ENCODE peak calls at places on chromosome 13, in nine cellular contexts. J, H, V, G, O, S, T, Y and E are unnamed samples.

GRCh38 chr13:33642374-33643065 is 175.4 kb upstream of the RFC3 start:
- DNase-seq in G (no peak), H (peak; percentile 69), O (no peak), J (no peak), Y (peak; percentile 34), T (no peak), V (no peak), S (no peak), E (peak; percentile 69)

GRCh38 chr13:27482996-27483395 is 32.6 kb upstream of the MTIF3 start:
- DNase-seq in H (no peak), S (no peak), O (no peak), J (no peak), V (no peak), G (no peak), Y (no peak), T (peak; percentile 43), E (no peak)

GRCh38 chr13:95924389-95924994 is 128.7 kb downstream of the UGGT2 start:
- DNase-seq in G (no peak), J (no peak), S (no peak), V (no peak), O (no peak), T (no peak), Y (peak; percentile 51), H (peak; percentile 34), E (peak; percentile 60)

GRCh38 chr13:60329221-60329983 is 67.6 kb upstream of the TDRD3 start:
- DNase-seq in S (peak; percentile 48), V (peak; percentile 12), G (peak; percentile 45), T (peak; percentile 35), J (no peak), O (no peak), H (no peak), Y (peak; percentile 20), E (no peak)

GRCh38 chr13:98923641-98924397 is 54.0 kb downstream of the DOCK9 start:
- DNase-seq in H (no peak), T (no peak), V (peak; percentile 4), J (no peak), G (no peak), S (no peak), O (no peak), Y (no peak), E (no peak)

GRCh38 chr13:21100994-21101757 is 39.8 kb upstream of the LATS2 start:
- DNase-seq in O (no peak), G (no peak), Y (no peak), S (no peak), J (no peak), H (no peak), V (no peak), T (no peak), E (no peak)

GRCh38 chr13:51959773-51960172 is 51.5 kb downstream of the ATP7B start:
- DNase-seq in S (no peak), V (no peak), J (no peak), G (no peak), O (no peak), H (no peak), Y (no peak), T (peak; percentile 65), E (no peak)

GRCh38 chr13:37995052-37995451 is 125.5 kb upstream of the TRPC4 start:
- DNase-seq in T (no peak), V (peak; percentile 34), O (no peak), Y (peak; percentile 19), S (no peak), G (peak; percentile 13), H (peak; percentile 5), J (no peak), E (no peak)

GRCh38 chr13:81275666-81276258 is 934.8 kb upstream of the SPRY2 start:
- DNase-seq in T (no peak), J (no peak), G (peak; percentile 6), V (no peak), O (no peak), H (no peak), Y (no peak), S (no peak), E (no peak)

GRCh38 chr13:37118002-37118401 is 12.5 kb upstream of the CSNK1A1L start:
- DNase-seq in S (no peak), V (no peak), G (no peak), O (no peak), Y (no peak), T (no peak), H (no peak), J (no peak), E (no peak)

GRCh38 chr13:114259974-114260373 is 21.4 kb upstream of the UPF3A start:
- DNase-seq in O (no peak), H (no peak), J (no peak), S (no peak), V (no peak), Y (no peak), T (no peak), G (no peak), E (no peak)

GRCh38 chr13:41061914-41062837 is 867 bp downstream of the WBP4 start:
- DNase-seq in V (no peak), T (no peak), H (no peak), G (no peak), O (no peak), Y (peak; percentile 68), S (no peak), J (no peak), E (no peak)

GRCh38 chr13:42832341-42833153 is 51.2 kb downstream of the FAM216B start:
- DNase-seq in O (no peak), V (no peak), Y (peak; percentile 98), J (no peak), T (no peak), S (no peak), G (no peak), H (peak; percentile 80), E (peak; percentile 83)

GRCh38 chr13:67299072-67299635 is 69.0 kb upstream of the PCDH9 start:
- DNase-seq in V (no peak), H (peak; percentile 36), T (no peak), S (no peak), Y (peak; percentile 0), O (no peak), J (no peak), G (no peak), E (peak; percentile 18)